ENCODE peak calls at places on chromosomes 13 and 19, in four cellular contexts. One of them, this sample, is unnamed.

GRCh38 chr13:89375839-89376238 is 1704.7 kb downstream of the SLITRK5 start:
- DNase-seq in cardiac muscle cell: no peak
- DNase-seq in NAMALWA: no peak
- DNase-seq in NCI-H1092: no peak
- DNase-seq in this sample: peak

GRCh38 chr13:78660130-78660857 is 1.3 kb upstream of the OBI1 start:
- DNase-seq in cardiac muscle cell: no peak
- DNase-seq in NAMALWA: no peak
- DNase-seq in NCI-H1092: no peak
- DNase-seq in this sample: peak

GRCh38 chr13:113938716-113939115 is 35.2 kb downstream of the C13orf46 start:
- DNase-seq in cardiac muscle cell: no peak
- DNase-seq in NAMALWA: no peak
- DNase-seq in NCI-H1092: peak
- DNase-seq in this sample: no peak

GRCh38 chr19:768424-768823 is 17.5 kb downstream of the MISP start:
- DNase-seq in cardiac muscle cell: peak
- DNase-seq in NAMALWA: no peak
- DNase-seq in NCI-H1092: no peak
- DNase-seq in this sample: peak

GRCh38 chr13:38905081-38905480 is 85.5 kb downstream of the STOML3 start:
- DNase-seq in cardiac muscle cell: no peak
- DNase-seq in NAMALWA: no peak
- DNase-seq in NCI-H1092: no peak
- DNase-seq in this sample: no peak

GRCh38 chr13:110826101-110826500 is 88.8 kb downstream of the ANKRD10 start:
- DNase-seq in cardiac muscle cell: no peak
- DNase-seq in NAMALWA: no peak
- DNase-seq in NCI-H1092: no peak
- DNase-seq in this sample: no peak

GRCh38 chr19:51339313-51339686 is 2.6 kb downstream of the VSIG10L start:
- DNase-seq in cardiac muscle cell: no peak
- DNase-seq in NAMALWA: no peak
- DNase-seq in NCI-H1092: no peak
- DNase-seq in this sample: no peak

GRCh38 chr19:29860492-29860891 is 48.7 kb downstream of the CCNE1 start:
- DNase-seq in cardiac muscle cell: no peak
- DNase-seq in NAMALWA: peak
- DNase-seq in NCI-H1092: no peak
- DNase-seq in this sample: no peak

GRCh38 chr13:95814494-95814893 is 137.6 kb downstream of the DNAJC3 start:
- DNase-seq in cardiac muscle cell: no peak
- DNase-seq in NAMALWA: no peak
- DNase-seq in NCI-H1092: no peak
- DNase-seq in this sample: no peak

GRCh38 chr19:11942843-11943108 is 17.9 kb downstream of the ZNF700 start:
- DNase-seq in cardiac muscle cell: no peak
- DNase-seq in NAMALWA: no peak
- DNase-seq in NCI-H1092: no peak
- DNase-seq in this sample: no peak

GRCh38 chr19:13210941-13211340 is 60.7 kb downstream of the IER2 start:
- DNase-seq in cardiac muscle cell: no peak
- DNase-seq in NAMALWA: no peak
- DNase-seq in NCI-H1092: no peak
- DNase-seq in this sample: no peak

GRCh38 chr13:110989331-110989730 is 74.5 kb upstream of the ANKRD10 start:
- DNase-seq in cardiac muscle cell: no peak
- DNase-seq in NAMALWA: no peak
- DNase-seq in NCI-H1092: no peak
- DNase-seq in this sample: peak

GRCh38 chr19:15828121-15828620 is 12.7 kb upstream of the OR10H1 start:
- DNase-seq in cardiac muscle cell: no peak
- DNase-seq in NAMALWA: no peak
- DNase-seq in NCI-H1092: no peak
- DNase-seq in this sample: no peak

GRCh38 chr13:109704771-109705628 is 81.4 kb downstream of the IRS2 start:
- DNase-seq in cardiac muscle cell: no peak
- DNase-seq in NAMALWA: peak
- DNase-seq in NCI-H1092: no peak
- DNase-seq in this sample: no peak

GRCh38 chr19:3699071-3699740 is 1.1 kb downstream of the PIP5K1C start:
- DNase-seq in cardiac muscle cell: no peak
- DNase-seq in NAMALWA: peak
- DNase-seq in NCI-H1092: no peak
- DNase-seq in this sample: peak

GRCh38 chr13:28636078-28636477 is 22.9 kb upstream of the POMP start:
- DNase-seq in cardiac muscle cell: no peak
- DNase-seq in NAMALWA: no peak
- DNase-seq in NCI-H1092: no peak
- DNase-seq in this sample: peak

GRCh38 chr13:105918842-105919741 is 616.4 kb downstream of the EFNB2 start:
- DNase-seq in cardiac muscle cell: no peak
- DNase-seq in NAMALWA: no peak
- DNase-seq in NCI-H1092: no peak
- DNase-seq in this sample: peak

GRCh38 chr13:94525781-94526180 is 46.3 kb upstream of the DCT start:
- DNase-seq in cardiac muscle cell: no peak
- DNase-seq in NAMALWA: no peak
- DNase-seq in NCI-H1092: no peak
- DNase-seq in this sample: no peak

GRCh38 chr13:50576156-50576555 is 267.3 kb downstream of the DLEU7 start:
- DNase-seq in cardiac muscle cell: no peak
- DNase-seq in NAMALWA: no peak
- DNase-seq in NCI-H1092: peak
- DNase-seq in this sample: peak

GRCh38 chr19:14472202-14472961 is 2.8 kb downstream of the PTGER1 start:
- DNase-seq in cardiac muscle cell: peak
- DNase-seq in NAMALWA: peak
- DNase-seq in NCI-H1092: peak
- DNase-seq in this sample: peak

GRCh38 chr19:49863254-49863934 is 4.0 kb downstream of the PNKP start:
- DNase-seq in cardiac muscle cell: no peak
- DNase-seq in NAMALWA: peak
- DNase-seq in NCI-H1092: no peak
- DNase-seq in this sample: no peak

GRCh38 chr19:48487944-48488343 is 18.8 kb downstream of the CYTH2 start:
- DNase-seq in cardiac muscle cell: no peak
- DNase-seq in NAMALWA: no peak
- DNase-seq in NCI-H1092: no peak
- DNase-seq in this sample: peak

GRCh38 chr13:25225970-25226369 is 53.9 kb upstream of the AMER2 start:
- DNase-seq in cardiac muscle cell: no peak
- DNase-seq in NAMALWA: no peak
- DNase-seq in NCI-H1092: no peak
- DNase-seq in this sample: no peak

This sample was measured in AG10803.